ENCODE peak calls at places on chromosomes 5 and 9, in seven cellular contexts. I, N, H, O, Y, B and J are unnamed samples.

GRCh38 chr5:169803077-169803981 is 166.3 kb downstream of the DOCK2 start:
- DNase-seq in I (peak), N (no peak), H (peak), O (no peak), Y (no peak), B (no peak), J (peak)

GRCh38 chr9:129110740-129111142 is at the start of gene CRAT:
- DNase-seq in I (peak), N (peak), H (peak), O (peak), Y (peak), B (peak), J (peak)

GRCh38 chr5:153476767-153477166 is 13.7 kb upstream of the GRIA1 start:
- DNase-seq in I (peak), N (no peak), H (peak), O (no peak), Y (no peak), B (no peak), J (peak)

GRCh38 chr9:127723450-127723849 is 7.6 kb downstream of the TTC16 start:
- DNase-seq in I (peak), N (no peak), H (peak), O (no peak), Y (no peak), B (no peak), J (peak)

GRCh38 chr5:138641547-138642298 is 66.5 kb upstream of the HSPA9 start:
- DNase-seq in I (peak), N (no peak), H (peak), O (peak), Y (peak), B (peak), J (peak)

GRCh38 chr5:10235350-10235749 is 14.3 kb downstream of the ATPSCKMT start:
- DNase-seq in I (peak), N (no peak), H (peak), O (no peak), Y (no peak), B (no peak), J (peak)

GRCh38 chr9:7578951-7579743 is 220.4 kb downstream of the DMAC1 start:
- DNase-seq in I (no peak), N (no peak), H (no peak), O (no peak), Y (no peak), B (no peak), J (no peak)

GRCh38 chr5:75037106-75037505 is 15.3 kb downstream of the GCNT4 start:
- DNase-seq in I (peak), N (no peak), H (peak), O (no peak), Y (no peak), B (no peak), J (peak)

GRCh38 chr5:109352024-109352423 is 57.8 kb downstream of the PJA2 start:
- DNase-seq in I (no peak), N (no peak), H (no peak), O (no peak), Y (no peak), B (no peak), J (no peak)

GRCh38 chr5:123156577-123157296 is 67.7 kb downstream of the PRDM6 start:
- DNase-seq in I (peak), N (no peak), H (peak), O (no peak), Y (no peak), B (no peak), J (peak)

GRCh38 chr5:154972476-154973080 is 31.7 kb downstream of the MRPL22 start:
- DNase-seq in I (peak), N (no peak), H (peak), O (peak), Y (no peak), B (no peak), J (peak)

GRCh38 chr9:89564257-89564878 is 40.4 kb upstream of the GADD45G start:
- DNase-seq in I (no peak), N (no peak), H (peak), O (peak), Y (no peak), B (no peak), J (peak)

GRCh38 chr9:123507992-123508391 is 152.0 kb downstream of the CRB2 start:
- DNase-seq in I (peak), N (no peak), H (no peak), O (no peak), Y (no peak), B (no peak), J (peak)

GRCh38 chr5:139061856-139062255 is 136.3 kb downstream of the SIL1 start:
- DNase-seq in I (peak), N (no peak), H (no peak), O (no peak), Y (no peak), B (no peak), J (peak)

GRCh38 chr5:127011151-127011550 is 19.2 kb downstream of the MARCHF3 start:
- DNase-seq in I (peak), N (no peak), H (no peak), O (no peak), Y (no peak), B (no peak), J (peak)

GRCh38 chr5:120546922-120547321 is 82.8 kb downstream of the PRR16 start:
- DNase-seq in I (no peak), N (no peak), H (no peak), O (no peak), Y (no peak), B (no peak), J (no peak)

GRCh38 chr5:179256229-179257189 is 88.8 kb downstream of the ADAMTS2 start:
- DNase-seq in I (no peak), N (no peak), H (no peak), O (peak), Y (no peak), B (no peak), J (no peak)

GRCh38 chr9:72856985-72857631 is 95.7 kb downstream of the ALDH1A1 start:
- DNase-seq in I (peak), N (no peak), H (peak), O (peak), Y (no peak), B (no peak), J (peak)

GRCh38 chr9:97895695-97896332 is 26.5 kb downstream of the TRMO start:
- DNase-seq in I (peak), N (no peak), H (peak), O (peak), Y (no peak), B (no peak), J (peak)

GRCh38 chr9:96009690-96010477 is 134.4 kb downstream of the ERCC6L2 start:
- DNase-seq in I (no peak), N (no peak), H (peak), O (peak), Y (peak), B (no peak), J (no peak)

GRCh38 chr5:107451028-107451427 is 219.7 kb downstream of the EFNA5 start:
- DNase-seq in I (no peak), N (no peak), H (no peak), O (no peak), Y (no peak), B (no peak), J (no peak)

GRCh38 chr5:150751096-150751891 is 7.5 kb downstream of the DCTN4 start:
- DNase-seq in I (peak), N (no peak), H (no peak), O (no peak), Y (no peak), B (no peak), J (no peak)

GRCh38 chr9:70625078-70625477 is 210.6 kb upstream of the KLF9 start:
- DNase-seq in I (no peak), N (no peak), H (no peak), O (no peak), Y (no peak), B (no peak), J (no peak)

GRCh38 chr9:16062542-16063240 is 509.8 kb downstream of the CCDC171 start:
- DNase-seq in I (peak), N (no peak), H (peak), O (no peak), Y (no peak), B (no peak), J (peak)

GRCh38 chr5:77437194-77437593 is 54.9 kb downstream of the WDR41 start:
- DNase-seq in I (no peak), N (no peak), H (no peak), O (peak), Y (no peak), B (no peak), J (no peak)

GRCh38 chr9:80878556-80878955 is 810.8 kb downstream of the TLE1 start:
- DNase-seq in I (peak), N (no peak), H (no peak), O (no peak), Y (no peak), B (no peak), J (no peak)